ENCODE peak calls at places on chromosome 2, in eight cellular contexts. P is transverse colon, W is esophagus squamous epithelium, M is stomach, Y is mesenchymal stem cell, K is aorta, A is left lung, G is left ventricle myocardium inferior. O is an unnamed sample.

GRCh38 chr2:133600231-133600630 is 32.0 kb upstream of the NCKAP5 start:
- DNase-seq in A (no peak), W (no peak), K (no peak), Y (no peak), M (no peak), G (no peak), P (no peak), O (no peak)

GRCh38 chr2:27201675-27202074 is 10.2 kb upstream of the ATRAID start:
- DNase-seq in W (no peak), P (no peak), K (no peak), G (no peak), Y (no peak), M (no peak), A (no peak), O (no peak)

GRCh38 chr2:6452702-6453481 is 412.8 kb downstream of the CMPK2 start:
- DNase-seq in M (no peak), A (no peak), P (no peak), W (no peak), K (no peak), G (no peak), Y (peak; percentile 8), O (no peak)

GRCh38 chr2:119352357-119352756 is 14.3 kb downstream of the C2orf76 start:
- DNase-seq in K (no peak), P (no peak), M (no peak), W (no peak), A (no peak), Y (no peak), G (no peak), O (no peak)

GRCh38 chr2:181573140-181573736 is 83.7 kb downstream of the CERKL start:
- DNase-seq in M (no peak), K (no peak), Y (peak; percentile 41), G (no peak), A (no peak), P (no peak), W (no peak), O (no peak)

GRCh38 chr2:212392048-212392447 is 146.6 kb downstream of the ERBB4 start:
- DNase-seq in K (no peak), P (no peak), Y (no peak), W (no peak), M (no peak), G (no peak), A (no peak), O (no peak)

GRCh38 chr2:8636041-8636491 is 45.8 kb upstream of the ID2 start:
- DNase-seq in K (peak; percentile 66), G (no peak), Y (peak; percentile 38), M (no peak), P (no peak), A (no peak), W (no peak), O (no peak)

GRCh38 chr2:144378551-144378950 is 141.4 kb downstream of the ZEB2 start:
- DNase-seq in G (no peak), K (no peak), Y (no peak), M (no peak), P (no peak), W (no peak), A (no peak), O (no peak)

GRCh38 chr2:158662406-158662805 is 132.7 kb upstream of the DAPL1 start:
- DNase-seq in Y (no peak), G (no peak), M (no peak), P (no peak), W (no peak), K (no peak), A (no peak), O (no peak)

GRCh38 chr2:96267159-96267971 is 1.3 kb downstream of the CIAO1 start:
- DNase-seq in K (peak; percentile 83), A (peak; percentile 84), M (peak; percentile 40), P (peak; percentile 49), Y (peak; percentile 61), G (no peak), W (no peak), O (no peak)

GRCh38 chr2:178233428-178233827 is 39.1 kb downstream of the OSBPL6 start:
- DNase-seq in A (no peak), Y (no peak), K (no peak), M (no peak), P (no peak), W (no peak), G (no peak), O (no peak)

GRCh38 chr2:203565076-203565475 is 30.0 kb upstream of the RAPH1 start:
- DNase-seq in P (no peak), Y (no peak), M (no peak), A (no peak), G (no peak), W (no peak), K (no peak), O (no peak)

GRCh38 chr2:222613715-222614331 is 42.1 kb downstream of the FARSB start:
- DNase-seq in G (no peak), W (no peak), M (no peak), K (no peak), A (no peak), P (no peak), Y (peak; percentile 68), O (no peak)

GRCh38 chr2:64860936-64861335 is 128.3 kb upstream of the SLC1A4 start:
- DNase-seq in P (no peak), K (no peak), A (no peak), Y (no peak), G (no peak), M (peak; percentile 2), W (no peak), O (no peak)
- H3K4me1 ChIP-seq in P (peaks cover 48% of the 10 kb centered on the region), K (peaks cover 4% of the 10 kb centered on the region), A (peaks cover 86% of the 10 kb centered on the region), Y (peaks cover 34% of the 10 kb centered on the region), G (peaks cover 56% of the 10 kb centered on the region), M (peaks cover 44% of the 10 kb centered on the region), W (peaks cover 51% of the 10 kb centered on the region), O (peaks cover 23% of the 10 kb centered on the region)

DNA sequence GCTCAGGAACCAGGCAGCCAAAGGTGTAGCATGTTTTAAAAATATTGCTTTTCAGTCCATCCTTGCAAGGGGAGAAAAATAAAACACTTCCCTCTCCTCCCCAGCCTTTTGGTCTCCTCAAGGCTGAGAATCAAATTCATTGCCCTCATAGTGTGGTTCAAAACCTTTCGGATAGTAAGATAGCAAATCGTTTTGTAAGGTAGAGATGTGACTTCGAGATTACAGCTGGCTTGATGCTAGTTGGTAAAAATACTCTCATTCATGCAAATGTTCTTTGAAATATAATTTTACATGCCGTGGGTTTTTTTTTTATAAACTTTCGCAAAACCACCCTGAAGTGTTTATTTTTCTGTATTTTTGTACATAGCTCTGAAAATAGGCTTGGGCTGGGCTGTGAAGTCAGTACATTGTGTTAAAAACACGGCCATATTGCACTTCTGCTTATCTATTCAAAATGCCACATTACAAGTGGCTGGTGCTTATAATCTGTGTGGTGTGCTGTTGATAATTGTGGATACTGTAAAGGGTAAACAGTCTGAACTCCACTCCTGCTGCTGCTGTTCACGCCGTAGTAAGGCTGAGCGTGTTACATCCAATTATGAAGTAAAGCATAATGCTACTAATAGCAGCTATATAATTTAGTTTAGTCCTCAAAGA is 172.0 kb upstream of the SIX3 start:
- DNase-seq in A (no peak), W (no peak), P (no peak), G (no peak), M (no peak), Y (no peak), K (no peak), O (no peak)
- H3K27ac ChIP-seq in A (no peak overlapping the region), W (no peak overlapping the region), P (no peak overlapping the region), G (no peak overlapping the region), M (no peak overlapping the region), Y (no peak overlapping the region), K (no peak overlapping the region), O (no peak overlapping the region)

GRCh38 chr2:174332607-174333001 is 2.1 kb upstream of the SP9 start:
- DNase-seq in K (no peak), G (no peak), Y (peak; percentile 17), P (no peak), M (no peak), A (no peak), W (no peak), O (no peak)
- H3K4me3 ChIP-seq in K (no peak overlapping the region), G (no peak overlapping the region), Y (no peak overlapping the region), P (no peak overlapping the region), M (no peak overlapping the region), A (no peak overlapping the region), W (no peak overlapping the region), O (no peak overlapping the region)

GRCh38 chr2:20615466-20616241 is 35.2 kb downstream of the HS1BP3 start:
- DNase-seq in Y (no peak), G (peak; percentile 68), M (peak; percentile 25), A (no peak), W (no peak), K (peak; percentile 67), P (no peak), O (no peak)
- H3K4me1 ChIP-seq in Y (peaks cover 68% of the 10 kb centered on the region), G (peaks cover 100% of the 10 kb centered on the region), M (peaks cover 85% of the 10 kb centered on the region), A (peaks cover 88% of the 10 kb centered on the region), W (peaks cover 84% of the 10 kb centered on the region), K (peaks cover 5% of the 10 kb centered on the region), P (peaks cover 79% of the 10 kb centered on the region), O (no peaks in the 10 kb centered on the region)

DNA sequence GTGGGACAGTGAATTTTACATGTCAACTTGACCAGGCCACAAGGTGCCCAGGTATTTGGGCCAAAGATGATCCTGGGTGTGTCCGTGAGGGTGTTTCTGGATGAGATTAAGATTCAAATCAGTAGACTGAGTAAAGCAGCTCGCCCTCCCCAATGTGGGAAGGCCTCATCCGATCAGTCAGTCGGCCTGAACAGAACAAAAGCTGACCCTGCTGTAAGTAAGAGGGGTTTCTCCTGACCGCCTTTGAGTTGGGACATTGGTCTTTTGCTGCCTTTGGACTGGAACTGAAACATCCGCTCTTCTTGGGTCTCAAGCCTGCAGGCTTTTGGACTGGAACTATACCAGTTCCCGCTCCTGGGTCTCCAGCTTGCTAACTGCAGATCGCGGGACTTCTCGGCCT is 233.3 kb downstream of the KLHL29 start:
- DNase-seq in P (no peak), A (no peak), K (no peak), M (no peak), W (no peak), G (no peak), Y (no peak), O (no peak)
- H3K27ac ChIP-seq in P (peak overlapping the region; percentile 84), A (no peak overlapping the region), K (no peak overlapping the region), M (peak overlapping the region; percentile 79), W (peak overlapping the region; percentile 86), G (peak overlapping the region; percentile 86), Y (no peak overlapping the region), O (no peak overlapping the region)

GRCh38 chr2:151315381-151315903 is 26.0 kb upstream of the NMI start:
- DNase-seq in W (no peak), Y (no peak), M (no peak), A (no peak), G (peak; percentile 29), P (no peak), K (no peak), O (no peak)
- H3K4me3 ChIP-seq in W (no peak overlapping the region), Y (no peak overlapping the region), M (peak overlapping the region; percentile 13), A (no peak overlapping the region), G (peak overlapping the region; percentile 27), P (no peak overlapping the region), K (no peak overlapping the region), O (no peak overlapping the region)

O was measured in CD8-positive, alpha-beta T cell.